ENCODE peak calls at places on chromosome 20, in four cellular contexts. U is H9, O is neuronal stem cell, R is H1. T is an unnamed sample.

GRCh38 chr20:47118201-47118600 is 223.6 kb downstream of the EYA2 start:
- DNase-seq in O (peak; percentile 41), R (no peak), U (no peak), T (no peak)

GRCh38 chr20:51402201-51402600 is 140.3 kb downstream of the NFATC2 start:
- DNase-seq in U (no peak), O (no peak), R (no peak), T (peak; percentile 85)

GRCh38 chr20:37640600-37641561 is 52.9 kb upstream of the CTNNBL1 start:
- DNase-seq in U (no peak), R (no peak), O (no peak), T (no peak)

GRCh38 chr20:32443386-32443974 is 85.3 kb downstream of the ASXL1 start:
- DNase-seq in R (no peak), O (no peak), U (no peak), T (no peak)

GRCh38 chr20:9769954-9770353 is 68.9 kb downstream of the PAK5 start:
- DNase-seq in R (no peak), U (no peak), O (no peak), T (no peak)

GRCh38 chr20:50759678-50760077 is 28.3 kb downstream of the PARD6B start:
- DNase-seq in O (no peak), R (peak; percentile 27), U (no peak), T (no peak)

GRCh38 chr20:5893052-5893451 is 57.3 kb downstream of the TRMT6 start:
- DNase-seq in O (no peak), R (no peak), U (no peak), T (no peak)

GRCh38 chr20:8535403-8536003 is 403.4 kb downstream of the PLCB1 start:
- DNase-seq in O (no peak), U (no peak), R (no peak), T (peak; percentile 28)

GRCh38 chr20:2103454-2104153 is 2.0 kb downstream of the STK35 start:
- DNase-seq in O (no peak), U (no peak), R (no peak), T (peak; percentile 15)

GRCh38 chr20:38941726-38942389 is 15.6 kb downstream of the FAM83D start:
- DNase-seq in O (no peak), R (no peak), U (no peak), T (no peak)

GRCh38 chr20:52078289-52078688 is 113.3 kb downstream of the ZFP64 start:
- DNase-seq in R (no peak), O (no peak), U (no peak), T (no peak)

GRCh38 chr20:10594286-10594868 is 79.4 kb downstream of the JAG1 start:
- DNase-seq in R (no peak), U (no peak), O (no peak), T (no peak)

GRCh38 chr20:62707981-62708521 is 585 bp upstream of the NTSR1 start:
- DNase-seq in R (peak; percentile 86), O (no peak), U (peak; percentile 79), T (no peak)

GRCh38 chr20:24631173-24631505 is 161.7 kb downstream of the SYNDIG1 start:
- DNase-seq in R (peak; percentile 22), O (no peak), U (no peak), T (no peak)

GRCh38 chr20:44642203-44643153 is 9.0 kb downstream of the ADA start:
- DNase-seq in O (no peak), U (peak; percentile 79), R (peak; percentile 63), T (peak; percentile 97)

DNA sequence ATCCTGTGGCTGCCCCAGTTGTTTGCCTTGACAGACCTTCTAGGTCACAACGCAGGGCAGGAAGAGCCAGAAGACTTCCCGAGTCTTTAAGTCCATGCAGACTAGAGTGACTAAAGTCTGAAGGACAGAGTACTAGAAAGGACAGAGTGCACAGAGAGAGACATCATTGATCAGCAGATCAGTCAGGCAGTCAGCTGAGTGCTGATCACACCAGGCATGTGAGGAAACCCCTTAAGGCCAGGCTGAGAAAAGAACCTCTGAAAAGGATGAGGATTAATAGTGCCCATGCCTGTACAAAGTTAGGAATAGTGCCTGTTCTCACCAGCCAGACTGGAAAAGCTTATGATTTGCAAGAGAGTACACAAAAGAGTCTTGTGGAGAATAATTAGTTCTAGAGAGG is 91.3 kb downstream of the CFAP61 start:
- DNase-seq in O (no peak), R (no peak), U (no peak), T (no peak)
- H3K14ac ChIP-seq in O (no peak overlapping the region), R (no peak overlapping the region), U (no peak overlapping the region), T (no peak overlapping the region)

GRCh38 chr20:11917663-11918062 is at the start of gene BTBD3:
- DNase-seq in R (no peak), U (no peak), O (no peak), T (no peak)
- H3K23ac ChIP-seq in R (no peak within 1 kb of the TSS), U (no peak within 1 kb of the TSS), O (no peak within 1 kb of the TSS), T (no peak within 1 kb of the TSS)

DNA sequence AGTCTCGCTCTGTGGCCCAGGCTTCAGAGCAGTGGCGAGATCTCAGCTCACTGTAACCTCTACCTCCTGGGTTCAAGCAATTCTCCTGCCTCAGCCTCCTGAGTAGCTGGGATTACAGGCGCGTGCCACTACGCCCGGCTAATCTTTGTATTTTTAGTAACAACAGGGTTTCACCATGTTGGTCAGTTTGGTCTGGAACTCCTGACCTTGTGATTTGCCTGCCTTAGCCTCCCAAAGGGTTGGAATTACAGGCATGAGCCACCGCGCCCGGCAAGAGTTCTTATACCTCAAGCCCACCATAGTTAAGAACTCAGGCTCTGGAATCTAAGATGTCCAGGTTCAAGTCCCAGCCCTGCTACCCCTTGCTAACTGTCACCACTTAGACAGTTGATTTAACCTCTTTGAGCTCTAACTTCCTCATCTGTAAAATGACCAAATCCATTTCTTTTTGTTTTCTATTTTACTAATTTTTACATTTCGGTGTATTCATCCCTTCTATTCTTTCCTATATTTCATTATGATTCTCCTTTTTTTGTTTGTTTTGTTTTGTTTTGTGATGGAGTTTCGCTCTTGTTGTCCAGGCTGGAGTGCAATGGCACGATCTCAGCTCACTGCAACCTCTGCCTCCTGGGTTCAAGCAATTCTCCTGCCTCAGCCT is 104.8 kb upstream of the ZNF217 start:
- DNase-seq in U (no peak), O (no peak), R (no peak), T (no peak)
- H2BK12ac ChIP-seq in U (no peak overlapping the region), O (no peak overlapping the region), R (no peak overlapping the region), T (no peak overlapping the region)

DNA sequence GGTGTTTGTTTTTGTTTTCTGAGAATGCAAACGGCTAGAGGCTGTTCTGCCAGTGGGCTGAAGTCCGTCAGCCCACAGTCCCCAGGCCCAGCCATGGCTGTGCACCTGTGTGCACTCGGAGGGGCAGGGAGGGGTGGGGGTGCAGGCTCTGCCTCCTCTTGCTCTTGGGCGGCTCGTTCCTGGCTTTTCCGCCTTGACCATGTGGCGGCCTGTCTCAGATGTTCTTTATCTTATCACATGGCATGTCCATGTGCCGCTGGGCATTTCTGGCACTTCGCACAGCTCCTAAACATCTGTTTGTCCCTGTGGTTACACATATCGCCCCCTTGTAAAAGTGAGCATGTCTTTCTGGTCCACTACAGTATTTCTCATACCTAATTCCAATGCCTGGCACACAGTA is 137.0 kb downstream of the CDH4 start:
- DNase-seq in R (no peak), U (no peak), O (no peak), T (no peak)
- H3K14ac ChIP-seq in R (no peak overlapping the region), U (no peak overlapping the region), O (no peak overlapping the region), T (no peak overlapping the region)

DNA sequence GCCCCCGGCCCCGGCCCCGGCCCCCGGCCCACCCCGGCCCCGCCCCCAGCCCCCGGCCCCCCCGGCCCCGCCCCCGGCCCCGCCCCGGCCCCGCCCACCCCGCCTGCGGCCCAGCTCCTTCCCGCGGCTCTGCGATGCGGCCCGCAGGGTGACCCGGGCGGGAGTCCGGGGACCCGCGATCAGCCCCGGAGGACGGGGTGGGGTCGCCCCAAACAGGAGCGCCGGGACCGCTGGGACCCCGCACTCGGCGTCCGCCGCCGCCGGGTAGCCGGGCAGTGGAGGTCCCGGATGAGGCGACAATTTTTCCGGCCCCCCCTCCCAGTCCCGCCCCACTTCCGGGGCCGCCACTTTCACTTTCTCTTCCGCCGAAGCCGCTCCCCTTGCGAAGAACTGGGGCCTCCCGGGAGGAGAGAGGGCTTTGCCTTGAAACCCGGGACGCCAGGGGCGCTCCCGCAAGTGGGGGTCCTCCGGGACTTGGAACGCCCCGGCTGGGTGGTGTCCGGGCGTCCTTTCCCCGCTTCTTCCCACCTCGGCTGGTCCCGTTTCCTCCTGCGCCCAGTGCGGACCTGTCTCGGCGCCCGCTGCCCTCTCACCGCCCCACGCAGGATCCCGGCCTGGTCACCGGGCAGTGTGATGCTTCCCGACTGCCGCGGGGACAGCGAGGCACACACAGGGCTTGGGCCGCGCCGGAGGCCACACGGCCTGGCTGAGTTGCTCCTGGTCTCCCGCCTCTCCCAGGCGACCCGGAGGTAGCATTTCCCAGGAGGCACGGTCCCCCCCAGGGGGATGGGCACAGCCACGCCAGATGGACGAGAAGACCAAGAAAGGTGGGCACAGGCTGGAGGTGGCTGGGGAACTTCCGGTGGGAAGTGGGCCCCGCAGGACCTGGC is at the start of gene RBCK1:
- DNase-seq in R (peak; percentile 87), O (peak; percentile 75), U (peak; percentile 80), T (peak; percentile 90)
- H3K23ac ChIP-seq in R (no peak within 1 kb of the TSS), O (peak within 1 kb of the TSS; percentile 90), U (no peak within 1 kb of the TSS), T (no peak within 1 kb of the TSS)

T was measured in mesenchymal stem cell.